ENCODE peak calls at places on chromosomes 16 and 17, in six cellular contexts. B is uterus, H is body of pancreas, O is A549, Y is testis, F is gastrocnemius medialis. T is an unnamed sample.

GRCh38 chr17:75996665-75997590 is 3.7 kb upstream of the CDK3 start:
- DNase-seq in B (no peak), H (no peak), O (no peak), Y (peak), F (no peak), T (no peak)

GRCh38 chr17:17719199-17719940 is 38.1 kb downstream of the RAI1 start:
- DNase-seq in B (no peak), H (no peak), O (no peak), Y (no peak), F (no peak), T (no peak)

GRCh38 chr17:50200447-50201225 is 795 bp downstream of the COL1A1 start:
- DNase-seq in B (peak), H (peak), O (peak), Y (peak), F (peak), T (peak)

GRCh38 chr16:89723279-89724250 is 2.2 kb downstream of the ZNF276 start:
- DNase-seq in B (no peak), H (peak), O (no peak), Y (peak), F (peak), T (no peak)

GRCh38 chr16:70529051-70529777 is 5.6 kb downstream of the SF3B3 start:
- DNase-seq in B (no peak), H (no peak), O (peak), Y (no peak), F (no peak), T (no peak)

GRCh38 chr17:74904687-74905409 is 11.4 kb upstream of the FADS6 start:
- DNase-seq in B (no peak), H (no peak), O (no peak), Y (no peak), F (no peak), T (no peak)

GRCh38 chr16:57755061-57755684 is 19.6 kb downstream of the KATNB1 start:
- DNase-seq in B (no peak), H (no peak), O (no peak), Y (no peak), F (no peak), T (no peak)

GRCh38 chr17:74603746-74604145 is 11.7 kb upstream of the CD300LD start:
- DNase-seq in B (no peak), H (no peak), O (no peak), Y (no peak), F (no peak), T (no peak)

GRCh38 chr17:32625971-32626370 is 139.2 kb downstream of the CDK5R1 start:
- DNase-seq in B (no peak), H (peak), O (no peak), Y (no peak), F (no peak), T (no peak)

GRCh38 chr16:84190731-84191388 is at the start of gene ADAD2:
- DNase-seq in B (no peak), H (no peak), O (peak), Y (peak), F (no peak), T (no peak)

GRCh38 chr17:14091367-14091766 is 22.1 kb downstream of the COX10 start:
- DNase-seq in B (no peak), H (no peak), O (no peak), Y (no peak), F (no peak), T (no peak)

GRCh38 chr17:5000237-5000639 is 2.5 kb downstream of the KIF1C start:
- DNase-seq in B (peak), H (peak), O (no peak), Y (no peak), F (peak), T (no peak)

GRCh38 chr17:33229499-33229898 is 63.6 kb downstream of the ASIC2 start:
- DNase-seq in B (no peak), H (peak), O (no peak), Y (peak), F (no peak), T (no peak)

GRCh38 chr17:7035591-7036368 is at the start of gene SLC16A13:
- DNase-seq in B (peak), H (peak), O (peak), Y (peak), F (peak), T (no peak)

GRCh38 chr17:60093694-60094093 is 15.0 kb upstream of the HEATR6 start:
- DNase-seq in B (no peak), H (no peak), O (no peak), Y (no peak), F (no peak), T (no peak)

GRCh38 chr17:49277638-49278037 is 47.1 kb upstream of the PHOSPHO1 start:
- DNase-seq in B (no peak), H (no peak), O (no peak), Y (no peak), F (no peak), T (no peak)

GRCh38 chr16:16780588-16780987 is 401.6 kb downstream of the NPIPA7 start:
- DNase-seq in B (no peak), H (no peak), O (no peak), Y (no peak), F (no peak), T (no peak)

GRCh38 chr16:11497851-11498289 is 88.8 kb downstream of the LITAF start:
- DNase-seq in B (peak), H (no peak), O (no peak), Y (peak), F (peak), T (no peak)

GRCh38 chr16:67384778-67385510 is 8.4 kb downstream of the TPPP3 start:
- DNase-seq in B (no peak), H (no peak), O (no peak), Y (no peak), F (no peak), T (no peak)

GRCh38 chr16:1938316-1938715 is 4.7 kb downstream of the MSRB1 start:
- DNase-seq in B (no peak), H (no peak), O (no peak), Y (no peak), F (peak), T (no peak)

GRCh38 chr17:12691173-12691572 is 25.5 kb downstream of the MYOCD start:
- DNase-seq in B (peak), H (no peak), O (no peak), Y (no peak), F (peak), T (no peak)

GRCh38 chr17:2369551-2370210 is 31.2 kb downstream of the MNT start:
- DNase-seq in B (no peak), H (no peak), O (no peak), Y (no peak), F (no peak), T (no peak)

GRCh38 chr17:16449121-16449570 is 33.8 kb downstream of the TRPV2 start:
- DNase-seq in B (no peak), H (no peak), O (no peak), Y (no peak), F (no peak), T (no peak)

GRCh38 chr17:9408381-9408780 is 167.2 kb downstream of the STX8 start:
- DNase-seq in B (no peak), H (no peak), O (no peak), Y (no peak), F (no peak), T (no peak)

GRCh38 chr16:83040174-83040573 is 413.4 kb downstream of the CDH13 start:
- DNase-seq in B (no peak), H (no peak), O (no peak), Y (no peak), F (no peak), T (no peak)

GRCh38 chr16:68385371-68385770 is 62.9 kb downstream of the SMPD3 start:
- DNase-seq in B (no peak), H (no peak), O (no peak), Y (no peak), F (no peak), T (no peak)

GRCh38 chr16:72434159-72434558 is 262.2 kb upstream of the PMFBP1 start:
- DNase-seq in B (no peak), H (no peak), O (no peak), Y (no peak), F (no peak), T (no peak)

GRCh38 chr17:6924121-6924676 is 71.7 kb upstream of the ALOX12 start:
- DNase-seq in B (no peak), H (no peak), O (no peak), Y (no peak), F (no peak), T (no peak)

GRCh38 chr17:68531252-68531651 is 19.0 kb downstream of the PRKAR1A start:
- DNase-seq in B (no peak), H (no peak), O (no peak), Y (no peak), F (no peak), T (no peak)

GRCh38 chr17:28928061-28928460 is 23.3 kb downstream of the PHF12 start:
- DNase-seq in B (no peak), H (no peak), O (no peak), Y (no peak), F (no peak), T (no peak)

GRCh38 chr16:69217433-69217832 is 30.5 kb downstream of the SNTB2 start:
- DNase-seq in B (no peak), H (no peak), O (peak), Y (no peak), F (no peak), T (no peak)

GRCh38 chr16:88920618-88921602 is 54.5 kb upstream of the PABPN1L start:
- DNase-seq in B (peak), H (peak), O (no peak), Y (peak), F (peak), T (no peak)

DNA sequence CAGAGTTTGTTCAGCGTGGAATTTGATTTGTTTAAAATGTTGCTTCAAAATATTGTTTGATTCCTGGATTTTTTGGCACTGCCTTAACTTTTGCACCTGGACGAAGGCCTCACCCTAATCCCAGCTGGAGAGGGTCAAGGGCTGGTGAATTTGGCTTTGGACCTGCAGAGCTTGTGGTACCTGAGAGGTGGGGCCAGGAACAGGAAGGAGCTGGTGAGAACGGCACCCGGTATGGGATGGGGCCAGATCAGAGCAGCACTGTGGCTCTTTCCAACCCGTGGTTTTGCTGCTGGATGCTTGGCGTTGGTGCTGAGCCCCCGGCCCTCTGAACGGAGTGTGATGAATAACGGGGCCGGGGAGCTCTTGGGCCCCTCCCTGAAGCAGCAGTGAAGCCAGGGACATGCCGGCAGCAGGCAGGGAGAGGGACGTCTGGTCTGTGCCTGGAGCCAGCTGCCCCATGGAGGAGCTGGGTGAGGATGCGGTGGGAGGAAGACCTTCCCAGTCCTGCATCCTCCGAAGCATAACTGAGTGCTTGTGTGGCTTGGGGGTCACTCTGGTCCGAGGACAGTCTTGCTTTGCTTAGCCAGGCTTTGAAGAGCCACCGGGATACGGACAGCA is 275.4 kb downstream of the SEC14L1 start:
- DNase-seq in B (no peak), H (no peak), O (no peak), Y (no peak), F (no peak), T (no peak)
- TF ChIP-seq CTCF in B (no peak), H (no peak), O (no peak), Y (no peak), F (no peak), T (no peak)

GRCh38 chr17:82205720-82206508 is 6.7 kb downstream of the CCDC57 start:
- DNase-seq in B (peak), H (peak), O (peak), Y (peak), F (peak), T (no peak)
- H3K4me3 ChIP-seq in B (no peak), H (no peak), O (no peak), Y (no peak), F (no peak), T (no peak)

GRCh38 chr17:47945080-47945479 is 3.7 kb downstream of the PNPO start:
- DNase-seq in B (peak), H (no peak), O (no peak), Y (peak), F (no peak), T (no peak)

GRCh38 chr17:47945529-47946508 is 4.4 kb downstream of the PNPO start:
- DNase-seq in B (no peak), H (peak), O (no peak), Y (no peak), F (no peak), T (no peak)

GRCh38 chr17:47948706-47949196 is 7.4 kb downstream of the PNPO start:
- DNase-seq in B (no peak), H (peak), O (peak), Y (no peak), F (peak), T (no peak)

GRCh38 chr17:47946516-47946915 is 5.1 kb downstream of the PNPO start:
- DNase-seq in B (no peak), H (no peak), O (no peak), Y (no peak), F (no peak), T (no peak)

GRCh38 chr17:47946929-47947397 is 5.6 kb downstream of the PNPO start:
- DNase-seq in B (peak), H (peak), O (peak), Y (peak), F (peak), T (no peak)
- TF ChIP-seq POLR2A in B (no peak), H (peak), O (no peak), Y (no peak), F (no peak), T (no peak)

DNA sequence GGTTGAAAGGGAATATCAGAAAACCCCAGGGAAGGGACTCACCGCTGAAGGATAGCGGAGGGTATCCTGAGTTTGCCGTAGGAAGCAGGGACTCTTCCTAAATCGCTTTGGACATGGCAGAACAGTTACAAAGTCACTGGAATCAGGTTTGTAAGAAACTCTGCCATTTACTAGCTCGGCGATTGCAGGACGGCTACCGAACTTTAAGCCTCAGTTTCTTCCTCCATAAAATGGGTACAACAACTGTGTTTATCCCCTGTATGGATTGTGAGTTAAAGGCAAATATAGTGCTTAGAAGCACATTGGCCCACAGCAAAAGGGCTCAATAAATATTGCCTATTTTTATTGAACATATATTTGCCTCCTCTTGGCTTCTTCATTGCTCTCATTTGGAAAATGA is 90.6 kb downstream of the MAF start:
- DNase-seq in B (no peak), H (no peak), O (no peak), Y (no peak), F (no peak), T (no peak)
- TF ChIP-seq CTCF in B (no peak), H (no peak), O (no peak), Y (no peak), F (no peak), T (no peak)

DNA sequence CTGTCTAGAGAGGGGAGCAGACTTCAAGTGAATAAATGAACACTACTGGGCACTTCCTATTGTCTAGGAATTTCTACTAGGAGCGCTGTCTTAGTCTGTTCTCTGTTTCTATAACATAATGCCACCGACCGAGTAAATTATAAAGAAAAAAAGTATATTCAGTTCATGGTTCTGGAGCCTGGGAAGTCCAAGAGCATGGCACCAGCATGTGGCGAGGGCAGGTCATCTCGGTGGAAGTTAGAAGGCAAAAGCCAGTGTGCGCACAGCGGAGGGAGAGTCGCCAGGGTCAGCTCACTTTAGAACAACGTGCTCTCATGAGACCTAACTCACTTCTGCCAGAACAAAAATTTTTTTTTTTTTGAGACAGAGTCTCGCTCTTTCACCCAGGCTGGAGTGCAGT is 35.5 kb upstream of the RPH3AL start:
- DNase-seq in B (no peak), H (no peak), O (no peak), Y (no peak), F (no peak), T (no peak)
- H3K4me3 ChIP-seq in B (no peak), H (no peak), O (no peak), Y (no peak), F (no peak), T (no peak)

DNA sequence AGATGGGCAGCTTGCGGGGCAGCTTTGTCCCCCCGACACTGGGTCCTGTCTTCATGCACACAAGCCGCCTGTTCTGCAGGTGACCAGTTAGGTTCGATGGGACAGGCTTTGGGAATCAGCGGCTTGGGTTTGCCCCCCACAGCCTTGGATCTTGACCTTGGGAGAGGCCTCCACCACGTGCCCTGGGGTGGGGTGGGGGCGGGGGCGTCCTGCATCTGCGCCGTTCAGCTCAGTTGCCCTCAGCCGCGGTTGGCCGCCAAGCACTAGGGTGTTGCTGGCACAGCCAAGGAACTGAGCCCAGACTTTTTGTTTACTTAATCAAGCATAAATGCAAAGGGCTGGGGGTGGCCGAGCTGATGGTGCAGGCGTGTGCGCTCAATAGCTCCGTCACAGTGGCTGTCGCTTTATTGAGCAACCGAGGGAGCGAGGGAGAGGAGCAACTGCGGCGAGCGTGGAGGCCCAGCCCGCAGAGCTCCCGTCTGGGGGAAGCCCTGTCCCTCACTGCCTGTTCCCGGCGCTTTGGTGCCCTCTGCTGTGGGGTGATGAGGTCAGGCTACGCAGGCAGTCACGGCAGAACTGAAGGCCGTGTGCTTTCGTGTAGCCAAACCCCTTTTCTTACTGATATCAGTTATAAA is 33.9 kb downstream of the JPH3 start:
- DNase-seq in B (peak), H (peak), O (peak), Y (peak), F (peak), T (no peak)
- TF ChIP-seq POLR2A in B (no peak), H (no peak), O (peak), Y (no peak), F (no peak), T (no peak)

GRCh38 chr17:57366558-57367351 is 110.4 kb downstream of the MSI2 start:
- DNase-seq in B (no peak), H (no peak), O (no peak), Y (peak), F (peak), T (no peak)
- TF ChIP-seq CTCF in B (no peak), H (no peak), O (no peak), Y (no peak), F (no peak), T (no peak)

DNA sequence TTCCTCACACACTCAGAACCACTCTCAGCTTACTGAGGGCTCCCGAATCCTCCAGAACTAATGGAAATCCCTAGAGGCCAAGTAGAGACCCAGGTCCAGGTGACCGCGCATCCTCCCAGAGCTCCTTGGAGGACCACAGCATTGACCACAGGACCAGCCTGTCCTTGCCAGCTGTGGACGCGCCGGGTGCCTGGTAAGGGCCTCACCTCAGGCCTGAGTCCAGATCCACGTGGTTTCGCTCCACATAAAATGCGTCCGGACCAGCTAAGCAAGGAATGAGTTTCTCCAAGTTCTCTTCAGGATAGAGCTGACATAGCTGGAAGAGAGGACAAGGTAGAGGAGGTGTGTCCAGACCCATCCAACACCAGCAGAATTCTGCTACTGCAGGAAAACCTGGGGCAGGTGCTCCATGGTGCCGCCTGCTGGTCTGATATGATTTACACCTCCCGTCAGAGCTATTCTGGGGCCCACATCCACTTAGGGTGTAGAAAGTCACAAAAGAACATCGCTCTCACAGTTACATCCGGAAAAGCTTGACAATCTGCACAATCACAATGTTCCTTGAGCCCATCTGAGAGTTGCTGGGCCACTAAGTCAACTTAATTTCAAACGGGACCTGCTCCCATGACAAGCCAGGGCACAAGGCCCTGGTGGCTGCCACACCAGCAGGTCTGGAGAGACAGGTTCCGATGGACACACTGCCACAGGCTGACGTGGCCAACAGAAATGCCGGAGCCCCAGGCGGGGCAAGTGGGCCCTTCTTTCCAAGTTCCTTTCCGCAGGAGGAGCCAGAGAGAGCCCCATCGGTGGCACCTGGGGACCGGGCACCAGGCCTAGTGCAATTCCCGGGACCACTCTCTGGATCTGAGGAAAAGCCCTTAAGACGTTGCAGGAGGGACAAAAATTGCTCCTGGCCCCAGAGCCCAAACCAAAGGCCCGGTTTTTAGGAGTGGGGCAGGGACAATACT is 28.5 kb downstream of the MAP1LC3B start:
- DNase-seq in B (no peak), H (no peak), O (no peak), Y (no peak), F (no peak), T (no peak)
- H3K4me3 ChIP-seq in B (no peak), H (no peak), O (no peak), Y (no peak), F (no peak), T (no peak)

T was measured in vagina.